ENCODE peak calls at places on chromosome 9, in six cellular contexts. One of them, this sample, is unnamed.

GRCh38 chr9:89077519-89077918 is 86.3 kb downstream of the S1PR3 start:
- DNase-seq in stomach: no peak
- DNase-seq in breast epithelium: no peak
- DNase-seq in uterus: no peak
- DNase-seq in endothelial cell of umbilical vein: no peak
- DNase-seq in HCT116: no peak
- DNase-seq in this sample: peak

GRCh38 chr9:124347206-124347967 is 67.9 kb downstream of the PSMB7 start:
- DNase-seq in stomach: no peak
- DNase-seq in breast epithelium: no peak
- DNase-seq in uterus: no peak
- DNase-seq in endothelial cell of umbilical vein: no peak
- DNase-seq in HCT116: no peak
- DNase-seq in this sample: peak

GRCh38 chr9:122376791-122377190 is 6.0 kb downstream of the PTGS1 start:
- DNase-seq in stomach: peak
- DNase-seq in breast epithelium: no peak
- DNase-seq in uterus: no peak
- DNase-seq in endothelial cell of umbilical vein: no peak
- DNase-seq in HCT116: no peak
- DNase-seq in this sample: peak

GRCh38 chr9:130739081-130739480 is 45.5 kb downstream of the EXOSC2 start:
- DNase-seq in stomach: no peak
- DNase-seq in breast epithelium: no peak
- DNase-seq in uterus: no peak
- DNase-seq in endothelial cell of umbilical vein: no peak
- DNase-seq in HCT116: no peak
- DNase-seq in this sample: no peak

GRCh38 chr9:136882109-136882946 is 4.0 kb upstream of the TRAF2 start:
- DNase-seq in stomach: peak
- DNase-seq in breast epithelium: no peak
- DNase-seq in uterus: no peak
- DNase-seq in endothelial cell of umbilical vein: peak
- DNase-seq in HCT116: peak
- DNase-seq in this sample: peak

GRCh38 chr9:80775515-80775914 is 913.8 kb downstream of the TLE1 start:
- DNase-seq in stomach: no peak
- DNase-seq in breast epithelium: no peak
- DNase-seq in uterus: no peak
- DNase-seq in endothelial cell of umbilical vein: no peak
- DNase-seq in HCT116: no peak
- DNase-seq in this sample: no peak

GRCh38 chr9:15160673-15161072 is 146.3 kb downstream of the TTC39B start:
- DNase-seq in stomach: no peak
- DNase-seq in breast epithelium: no peak
- DNase-seq in uterus: no peak
- DNase-seq in endothelial cell of umbilical vein: peak
- DNase-seq in HCT116: no peak
- DNase-seq in this sample: no peak

GRCh38 chr9:22241611-22242010 is 205.0 kb upstream of the DMRTA1 start:
- DNase-seq in stomach: no peak
- DNase-seq in breast epithelium: no peak
- DNase-seq in uterus: no peak
- DNase-seq in endothelial cell of umbilical vein: no peak
- DNase-seq in HCT116: no peak
- DNase-seq in this sample: no peak

GRCh38 chr9:111399772-111400563 is 69.9 kb upstream of the OR2K2 start:
- DNase-seq in stomach: peak
- DNase-seq in breast epithelium: no peak
- DNase-seq in uterus: no peak
- DNase-seq in endothelial cell of umbilical vein: peak
- DNase-seq in HCT116: peak
- DNase-seq in this sample: no peak

GRCh38 chr9:113176748-113177147 is 25.9 kb downstream of the SLC31A2 start:
- DNase-seq in stomach: no peak
- DNase-seq in breast epithelium: no peak
- DNase-seq in uterus: no peak
- DNase-seq in endothelial cell of umbilical vein: no peak
- DNase-seq in HCT116: no peak
- DNase-seq in this sample: no peak

GRCh38 chr9:16653491-16654407 is 216.7 kb downstream of the BNC2 start:
- DNase-seq in stomach: no peak
- DNase-seq in breast epithelium: no peak
- DNase-seq in uterus: peak
- DNase-seq in endothelial cell of umbilical vein: peak
- DNase-seq in HCT116: no peak
- DNase-seq in this sample: peak

GRCh38 chr9:119282476-119283117 is 86.6 kb downstream of the BRINP1 start:
- DNase-seq in stomach: no peak
- DNase-seq in breast epithelium: no peak
- DNase-seq in uterus: no peak
- DNase-seq in endothelial cell of umbilical vein: no peak
- DNase-seq in HCT116: no peak
- DNase-seq in this sample: no peak

GRCh38 chr9:97979778-97980478 is 3.2 kb upstream of the ANP32B start:
- DNase-seq in stomach: no peak
- DNase-seq in breast epithelium: no peak
- DNase-seq in uterus: no peak
- DNase-seq in endothelial cell of umbilical vein: no peak
- DNase-seq in HCT116: no peak
- DNase-seq in this sample: no peak

GRCh38 chr9:133059623-133060022 is 2.2 kb upstream of the CEL start:
- DNase-seq in stomach: no peak
- DNase-seq in breast epithelium: no peak
- DNase-seq in uterus: no peak
- DNase-seq in endothelial cell of umbilical vein: no peak
- DNase-seq in HCT116: no peak
- DNase-seq in this sample: no peak

GRCh38 chr9:137083418-137084004 is 3.3 kb upstream of the MAN1B1 start:
- DNase-seq in stomach: peak
- DNase-seq in breast epithelium: no peak
- DNase-seq in uterus: peak
- DNase-seq in endothelial cell of umbilical vein: peak
- DNase-seq in HCT116: peak
- DNase-seq in this sample: peak

GRCh38 chr9:131739192-131739961 is 499 bp downstream of the RAPGEF1 start:
- DNase-seq in stomach: peak
- DNase-seq in breast epithelium: no peak
- DNase-seq in uterus: no peak
- DNase-seq in endothelial cell of umbilical vein: peak
- DNase-seq in HCT116: no peak
- DNase-seq in this sample: peak

GRCh38 chr9:114813717-114814418 is 8.0 kb upstream of the TNFSF15 start:
- DNase-seq in stomach: no peak
- DNase-seq in breast epithelium: no peak
- DNase-seq in uterus: no peak
- DNase-seq in endothelial cell of umbilical vein: no peak
- DNase-seq in HCT116: no peak
- DNase-seq in this sample: no peak
- H3K4me3 ChIP-seq in stomach: no peak
- H3K4me3 ChIP-seq in breast epithelium: no peak
- H3K4me3 ChIP-seq in uterus: no peak
- H3K4me3 ChIP-seq in endothelial cell of umbilical vein: no peak
- H3K4me3 ChIP-seq in HCT116: no peak
- H3K4me3 ChIP-seq in this sample: no peak

DNA sequence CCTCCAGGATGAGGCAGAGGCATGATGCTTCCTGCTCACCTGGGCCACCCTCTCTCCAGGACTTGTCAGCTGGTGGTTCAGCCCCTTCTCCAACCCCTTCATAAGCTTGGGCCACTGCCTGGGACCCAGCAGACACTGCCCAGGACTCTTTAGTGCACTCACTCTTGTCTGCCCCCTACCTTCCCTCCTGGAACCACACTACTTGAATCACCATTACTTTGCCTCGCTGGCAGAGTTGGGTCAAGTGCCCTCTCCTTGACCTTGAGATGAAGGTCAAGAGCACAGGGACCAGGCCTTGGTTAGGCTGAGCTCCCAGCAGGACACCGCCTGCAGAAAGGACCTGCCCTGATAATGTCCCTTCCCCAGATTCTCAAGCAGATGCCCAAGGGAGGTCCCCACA is 8.5 kb upstream of the ENDOG start:
- DNase-seq in stomach: no peak
- DNase-seq in breast epithelium: no peak
- DNase-seq in uterus: no peak
- DNase-seq in endothelial cell of umbilical vein: no peak
- DNase-seq in HCT116: no peak
- DNase-seq in this sample: no peak
- TF ChIP-seq POLR2A in stomach: no peak
- TF ChIP-seq POLR2A in breast epithelium: no peak
- TF ChIP-seq POLR2A in uterus: no peak
- TF ChIP-seq POLR2A in endothelial cell of umbilical vein: no peak
- TF ChIP-seq POLR2A in HCT116: no peak
- TF ChIP-seq POLR2A in this sample: no peak

DNA sequence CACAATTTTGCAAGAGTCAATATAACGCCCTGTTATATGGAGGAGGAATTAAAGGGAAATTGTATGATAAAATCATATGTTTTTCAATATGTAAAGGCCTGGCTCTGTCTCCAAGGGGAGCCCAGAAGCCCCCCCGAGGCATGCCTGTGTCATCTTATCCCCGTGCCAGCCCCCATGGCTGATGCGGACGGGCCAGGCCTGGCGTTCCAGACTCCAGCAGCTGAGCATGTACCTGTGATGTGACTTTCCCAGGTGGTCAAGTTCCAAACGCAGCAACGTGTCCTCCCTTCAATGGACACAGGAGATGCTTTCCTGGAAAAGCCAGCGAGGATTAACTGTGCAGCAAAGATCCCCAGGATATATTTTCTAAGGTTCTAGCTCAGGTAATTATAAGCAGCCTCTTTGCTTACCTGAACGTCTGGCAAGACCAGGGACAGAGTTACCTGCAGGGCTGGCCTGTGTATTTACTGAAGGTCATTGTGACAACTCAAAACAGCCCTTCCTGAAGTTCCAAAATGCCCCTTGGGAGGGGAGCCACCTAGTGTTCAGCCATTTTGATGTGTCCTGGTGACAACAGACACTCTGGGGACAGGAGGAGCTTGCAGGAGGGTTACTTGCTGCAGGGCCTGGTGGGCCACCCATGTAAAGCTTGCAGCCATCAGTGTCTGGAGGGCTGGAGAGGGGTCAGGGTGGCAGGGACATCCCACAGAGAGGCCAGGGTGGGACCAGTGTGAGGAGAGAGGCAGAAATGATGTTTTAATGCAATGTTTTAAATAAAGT is 53.3 kb upstream of the RNU6ATAC start:
- DNase-seq in stomach: no peak
- DNase-seq in breast epithelium: no peak
- DNase-seq in uterus: no peak
- DNase-seq in endothelial cell of umbilical vein: no peak
- DNase-seq in HCT116: peak
- DNase-seq in this sample: peak
- H3K4me3 ChIP-seq in stomach: no peak
- H3K4me3 ChIP-seq in breast epithelium: no peak
- H3K4me3 ChIP-seq in uterus: no peak
- H3K4me3 ChIP-seq in endothelial cell of umbilical vein: no peak
- H3K4me3 ChIP-seq in HCT116: no peak
- H3K4me3 ChIP-seq in this sample: no peak

DNA sequence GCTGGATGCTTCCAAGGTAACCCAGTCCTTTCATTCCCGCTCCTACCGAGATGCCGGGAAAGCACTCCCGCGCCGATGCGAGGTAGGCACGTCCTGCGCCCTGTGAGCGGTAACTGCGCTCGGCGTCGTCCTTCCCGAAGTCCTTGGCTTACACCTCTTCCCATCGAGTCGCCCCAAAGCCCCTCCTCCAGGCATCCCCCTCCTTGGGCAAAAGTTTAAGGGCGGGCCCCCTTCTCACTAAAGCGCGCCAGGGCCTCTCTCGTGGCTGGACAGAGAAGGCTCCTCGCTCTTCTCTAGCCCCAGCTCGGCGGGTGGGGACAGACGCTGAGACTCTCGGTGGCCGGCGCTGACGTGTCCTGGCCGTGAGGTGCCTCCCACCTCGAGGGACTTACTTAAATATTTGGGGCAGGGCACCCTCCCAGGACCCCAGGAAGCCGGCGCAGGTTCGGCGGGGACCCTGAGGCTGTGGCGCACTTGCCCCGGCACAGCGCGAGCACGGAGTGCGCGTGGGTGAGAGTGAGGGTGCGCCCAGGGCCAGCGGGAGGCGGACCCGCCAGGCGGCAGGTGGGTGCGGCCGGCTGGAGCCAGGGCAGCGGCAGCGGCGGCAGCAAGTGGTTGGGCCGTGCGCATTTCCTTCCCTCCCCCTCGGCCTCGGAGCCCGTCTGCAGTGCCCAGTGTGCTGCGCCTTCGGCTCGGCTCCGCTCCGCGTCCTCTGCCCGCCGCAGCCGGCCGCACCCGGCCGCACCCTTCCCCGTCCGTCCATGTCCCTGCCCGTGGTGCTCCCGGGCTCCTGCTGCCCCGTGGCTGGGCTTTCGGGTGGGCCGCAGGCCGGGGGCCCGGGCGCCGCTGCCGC is at the start of gene ENTREP1:
- DNase-seq in stomach: peak
- DNase-seq in breast epithelium: peak
- DNase-seq in uterus: peak
- DNase-seq in endothelial cell of umbilical vein: peak
- DNase-seq in HCT116: peak
- DNase-seq in this sample: peak
- TF ChIP-seq POLR2A in stomach: peak
- TF ChIP-seq POLR2A in breast epithelium: no peak
- TF ChIP-seq POLR2A in uterus: no peak
- TF ChIP-seq POLR2A in endothelial cell of umbilical vein: no peak
- TF ChIP-seq POLR2A in HCT116: no peak
- TF ChIP-seq POLR2A in this sample: no peak

This sample was measured in sigmoid colon.